ENCODE peak calls at places on chromosomes 2 and 18, in eight cellular contexts. C is tibial nerve, V is Peyer's patch, Z is esophagus squamous epithelium, I is IMR-90, G is fibroblast of the aortic adventitia, O is A549, X is fibroblast of lung. T is an unnamed sample.

GRCh38 chr18:48637081-48637990 is 98.5 kb downstream of the CTIF start:
- DNase-seq in C (no peak), V (no peak), Z (no peak), I (no peak), G (no peak), O (no peak), X (no peak), T (no peak)

GRCh38 chr18:38256366-38256765 is 690.8 kb upstream of the CELF4 start:
- DNase-seq in C (no peak), V (no peak), Z (no peak), I (no peak), G (no peak), O (no peak), X (no peak), T (no peak)

GRCh38 chr2:239396881-239397681 is 3.7 kb downstream of the HDAC4 start:
- DNase-seq in C (no peak), V (peak; percentile 51), Z (no peak), I (no peak), G (no peak), O (peak; percentile 25), X (no peak), T (no peak)

GRCh38 chr2:8537572-8538155 is 144.2 kb upstream of the ID2 start:
- DNase-seq in C (no peak), V (no peak), Z (no peak), I (no peak), G (no peak), O (no peak), X (no peak), T (no peak)

GRCh38 chr2:157291018-157291417 is 33.5 kb downstream of the GALNT5 start:
- DNase-seq in C (no peak), V (no peak), Z (no peak), I (peak; percentile 13), G (no peak), O (peak; percentile 65), X (no peak), T (no peak)

GRCh38 chr2:238784671-238785527 is 63.0 kb upstream of the TWIST2 start:
- DNase-seq in C (peak; percentile 39), V (peak; percentile 81), Z (no peak), I (peak; percentile 61), G (peak; percentile 90), O (peak; percentile 76), X (peak; percentile 73), T (no peak)

GRCh38 chr2:186503827-186504606 is 18.0 kb downstream of the ZC3H15 start:
- DNase-seq in C (no peak), V (no peak), Z (no peak), I (peak; percentile 37), G (peak; percentile 64), O (peak; percentile 37), X (peak; percentile 63), T (no peak)

GRCh38 chr2:1584691-1585485 is 159.4 kb downstream of the PXDN start:
- DNase-seq in C (no peak), V (peak; percentile 26), Z (no peak), I (no peak), G (no peak), O (no peak), X (no peak), T (no peak)

GRCh38 chr2:210195066-210195852 is 24.1 kb upstream of the KANSL1L start:
- DNase-seq in C (no peak), V (no peak), Z (no peak), I (peak; percentile 58), G (peak; percentile 76), O (peak; percentile 57), X (peak; percentile 76), T (no peak)

GRCh38 chr2:109457811-109458210 is 156.0 kb downstream of the SEPTIN10 start:
- DNase-seq in C (no peak), V (peak; percentile 27), Z (no peak), I (no peak), G (no peak), O (no peak), X (no peak), T (no peak)
- TF ChIP-seq CTCF in C (no peak), V (no peak), Z (no peak), I (peak; percentile 6), G (no peak), O (no peak), X (no peak), T (peak; percentile 38)

DNA sequence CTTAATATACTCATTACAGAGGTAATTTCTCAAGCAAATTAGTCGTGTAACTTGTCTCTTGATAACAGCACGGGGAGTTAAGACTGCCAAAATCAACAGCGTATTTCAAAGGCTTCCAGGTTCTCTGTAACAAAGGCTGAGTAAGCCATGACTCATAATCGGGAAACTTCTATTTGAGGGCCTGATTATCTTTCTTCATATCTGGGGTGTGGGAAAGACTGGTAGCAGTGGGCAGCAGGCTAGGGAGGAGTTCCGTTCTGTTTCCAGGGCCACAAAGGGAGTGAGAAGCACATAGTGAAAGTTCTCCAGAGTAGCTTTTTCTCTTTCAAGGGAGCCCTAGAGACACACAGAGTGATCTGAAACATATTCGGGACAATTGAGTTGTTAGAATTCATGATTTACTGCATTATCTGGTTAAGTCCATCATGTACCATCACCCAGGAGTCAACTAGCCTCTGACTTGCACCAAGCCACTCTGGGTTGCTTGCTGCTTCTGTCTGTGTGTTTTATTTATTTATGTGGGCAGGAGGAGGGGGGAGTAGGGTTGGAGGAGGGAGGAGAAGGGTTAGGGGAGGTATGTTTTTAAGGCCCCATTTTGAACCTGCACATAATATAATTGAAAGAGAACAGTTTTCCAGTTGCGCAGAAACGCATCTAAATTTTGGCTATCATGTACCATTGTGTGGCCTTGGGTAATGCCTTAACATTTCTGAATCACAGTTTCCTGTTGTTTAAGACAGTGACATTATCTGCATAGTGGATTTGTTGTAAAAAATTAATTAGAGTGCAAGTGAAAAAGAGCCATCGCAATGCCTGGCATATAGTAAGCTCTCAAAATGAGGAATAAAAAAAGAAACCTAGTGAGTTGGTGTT is 80.5 kb upstream of the ITPRID2 start:
- DNase-seq in C (no peak), V (peak; percentile 50), Z (no peak), I (peak; percentile 93), G (peak; percentile 95), O (peak; percentile 86), X (peak; percentile 87), T (no peak)
- H3K4me3 ChIP-seq in C (no peak overlapping the region), V (no peak overlapping the region), Z (no peak overlapping the region), I (no peak overlapping the region), G (peak overlapping the region; percentile 4), O (peak overlapping the region; percentile 3), X (no peak overlapping the region), T (peak overlapping the region; percentile 22)

GRCh38 chr18:24053211-24053610 is 38.7 kb downstream of the TTC39C start:
- DNase-seq in C (no peak), V (no peak), Z (no peak), I (no peak), G (no peak), O (no peak), X (no peak), T (no peak)

GRCh38 chr18:24049142-24049541 is 34.6 kb downstream of the TTC39C start:
- DNase-seq in C (no peak), V (no peak), Z (no peak), I (no peak), G (no peak), O (no peak), X (no peak), T (no peak)

GRCh38 chr18:24052053-24052452 is 37.5 kb downstream of the TTC39C start:
- DNase-seq in C (no peak), V (no peak), Z (no peak), I (no peak), G (no peak), O (peak; percentile 84), X (peak; percentile 67), T (no peak)

GRCh38 chr18:24050916-24051255 is 36.3 kb downstream of the TTC39C start:
- DNase-seq in C (no peak), V (no peak), Z (no peak), I (no peak), G (no peak), O (no peak), X (no peak), T (no peak)

DNA sequence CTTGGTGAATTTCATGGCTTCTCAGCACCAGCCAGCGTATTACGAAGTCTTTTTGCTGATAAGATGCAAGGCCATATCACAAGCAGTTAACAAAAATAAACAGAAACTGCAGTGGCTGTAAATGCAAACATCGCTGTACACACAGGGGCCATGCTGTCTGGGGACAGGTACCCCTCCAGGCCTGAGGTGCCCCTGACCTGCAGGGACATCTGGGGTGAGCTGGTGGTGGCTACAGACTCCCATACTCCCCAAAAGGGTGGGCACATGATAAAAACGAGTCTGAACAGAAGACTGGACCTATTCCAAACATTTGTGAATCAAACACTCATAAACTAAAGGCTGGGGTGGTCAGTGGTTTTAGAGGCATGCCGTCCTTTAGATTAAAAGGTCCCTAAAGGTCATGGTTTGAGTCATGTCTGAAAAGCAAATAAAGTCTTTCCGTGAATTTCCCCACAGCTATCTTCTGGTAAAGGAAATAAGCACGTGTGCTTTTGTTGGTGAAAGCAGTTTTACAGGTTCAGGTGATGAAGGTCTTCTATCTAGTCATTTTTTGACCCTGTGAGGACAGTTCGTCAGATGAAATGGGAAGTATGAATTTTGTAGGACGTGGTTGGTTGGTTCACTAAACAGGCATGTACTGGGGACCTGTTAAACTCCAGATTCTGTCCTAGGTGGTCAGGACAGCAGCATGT is 36.8 kb downstream of the TTC39C start:
- DNase-seq in C (no peak), V (no peak), Z (no peak), I (peak; percentile 77), G (peak; percentile 44), O (peak; percentile 71), X (peak; percentile 68), T (no peak)
- TF ChIP-seq CTCF in C (no peak), V (no peak), Z (no peak), I (no peak), G (no peak), O (no peak), X (no peak), T (no peak)

DNA sequence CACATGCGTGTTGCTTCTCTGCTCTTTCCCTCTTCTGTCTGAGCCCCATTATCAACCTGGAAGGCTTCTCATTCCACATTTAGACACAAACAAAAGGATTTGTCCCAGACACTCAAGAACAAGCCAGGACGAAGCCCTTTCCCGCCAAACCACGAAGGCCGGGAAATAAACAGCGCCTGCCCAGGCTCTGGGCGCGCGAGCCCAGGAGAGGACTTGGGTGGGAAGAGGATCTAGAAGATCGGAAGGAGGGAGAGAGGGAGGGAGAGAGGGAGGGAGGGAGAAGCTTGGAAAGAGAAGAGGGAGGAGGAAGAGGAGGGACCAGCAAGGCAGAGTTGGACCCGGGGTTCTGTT is 6.8 kb upstream of the SP9 start:
- DNase-seq in C (no peak), V (no peak), Z (no peak), I (no peak), G (no peak), O (no peak), X (no peak), T (no peak)
- H3K4me3 ChIP-seq in C (no peak overlapping the region), V (no peak overlapping the region), Z (no peak overlapping the region), I (no peak overlapping the region), G (no peak overlapping the region), O (peak overlapping the region; percentile 37), X (no peak overlapping the region), T (no peak overlapping the region)

DNA sequence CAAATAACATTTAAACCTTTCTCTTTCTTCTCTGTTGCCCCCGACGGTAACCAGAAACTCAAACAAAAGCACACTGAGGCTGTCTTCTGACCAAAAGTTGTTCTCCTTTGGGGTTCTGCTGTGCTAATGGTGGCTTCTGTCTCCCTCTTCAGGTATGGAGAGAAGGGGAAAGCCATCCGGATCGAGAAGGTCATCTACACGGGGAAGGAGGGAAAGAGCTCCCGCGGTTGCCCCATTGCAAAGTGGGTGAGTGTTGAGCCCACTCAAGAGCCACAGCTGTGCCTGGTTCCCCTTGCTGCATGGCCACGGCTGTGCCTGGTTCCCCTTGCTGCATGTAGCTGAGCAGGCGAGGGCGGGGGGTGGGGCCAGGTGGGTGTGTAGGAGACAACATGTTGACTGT is 67.4 kb downstream of the BOLA3 start:
- DNase-seq in C (no peak), V (no peak), Z (no peak), I (no peak), G (peak; percentile 11), O (no peak), X (peak; percentile 11), T (no peak)
- TF ChIP-seq CTCF in C (no peak), V (no peak), Z (no peak), I (no peak), G (peak; percentile 17), O (no peak), X (no peak), T (no peak)

T was measured in thoracic aorta.